ENCODE peak calls at places on chromosomes 1 and 21, in four cellular contexts. One of them, this sample, is unnamed.

GRCh38 chr1:204227351-204227750 is 13.6 kb upstream of the GOLT1A start:
- DNase-seq in neural progenitor cell: no peak
- DNase-seq in spleen: no peak
- DNase-seq in H1: no peak
- DNase-seq in this sample: no peak

GRCh38 chr1:42214447-42214871 is 49.9 kb upstream of the GUCA2A start:
- DNase-seq in spleen: no peak
- DNase-seq in H1: no peak
- DNase-seq in neural progenitor cell: no peak
- DNase-seq in this sample: peak; percentile 68

GRCh38 chr1:228768345-228768717 is 33.1 kb downstream of the RHOU start:
- DNase-seq in neural progenitor cell: no peak
- DNase-seq in spleen: no peak
- DNase-seq in H1: no peak
- DNase-seq in this sample: no peak

GRCh38 chr21:34878940-34879339 is 170.2 kb downstream of the RUNX1 start:
- DNase-seq in spleen: no peak
- DNase-seq in H1: no peak
- DNase-seq in neural progenitor cell: no peak
- DNase-seq in this sample: no peak

GRCh38 chr1:111737216-111738132 is 1.7 kb downstream of the INKA2 start:
- DNase-seq in spleen: no peak
- DNase-seq in H1: no peak
- DNase-seq in neural progenitor cell: peak; percentile 25
- DNase-seq in this sample: no peak

GRCh38 chr21:26961704-26962103 is 5.2 kb downstream of the ADAMTS5 start:
- DNase-seq in H1: no peak
- DNase-seq in spleen: no peak
- DNase-seq in neural progenitor cell: peak; percentile 32
- DNase-seq in this sample: no peak

GRCh38 chr1:154384650-154385557 is 20.2 kb upstream of the IL6R start:
- DNase-seq in H1: no peak
- DNase-seq in neural progenitor cell: no peak
- DNase-seq in spleen: no peak
- DNase-seq in this sample: no peak

GRCh38 chr1:8137406-8138244 is 111.5 kb upstream of the ERRFI1 start:
- DNase-seq in H1: no peak
- DNase-seq in neural progenitor cell: peak; percentile 16
- DNase-seq in spleen: no peak
- DNase-seq in this sample: peak; percentile 98

GRCh38 chr1:205226868-205227583 is 720 bp upstream of the TMCC2 start:
- DNase-seq in spleen: no peak
- DNase-seq in neural progenitor cell: no peak
- DNase-seq in H1: no peak
- DNase-seq in this sample: peak; percentile 41

GRCh38 chr1:27671964-27672749 is at the start of gene IFI6:
- DNase-seq in spleen: peak; percentile 89
- DNase-seq in H1: no peak
- DNase-seq in neural progenitor cell: peak; percentile 76
- DNase-seq in this sample: peak; percentile 96

GRCh38 chr1:178037510-178038253 is 56.2 kb upstream of the RASAL2 start:
- DNase-seq in spleen: peak; percentile 92
- DNase-seq in H1: peak; percentile 54
- DNase-seq in neural progenitor cell: peak; percentile 78
- DNase-seq in this sample: peak; percentile 76

GRCh38 chr1:233331676-233332519 is 4.4 kb downstream of the MAP3K21 start:
- DNase-seq in neural progenitor cell: no peak
- DNase-seq in H1: no peak
- DNase-seq in spleen: no peak
- DNase-seq in this sample: no peak

GRCh38 chr1:221687731-221688487 is 54.0 kb downstream of the DUSP10 start:
- DNase-seq in spleen: no peak
- DNase-seq in H1: no peak
- DNase-seq in neural progenitor cell: no peak
- DNase-seq in this sample: no peak

GRCh38 chr21:27359141-27359540 is 392.3 kb upstream of the ADAMTS5 start:
- DNase-seq in H1: no peak
- DNase-seq in neural progenitor cell: no peak
- DNase-seq in spleen: no peak
- DNase-seq in this sample: peak; percentile 23

GRCh38 chr21:18478513-18478912 is 74.9 kb upstream of the TMPRSS15 start:
- DNase-seq in spleen: no peak
- DNase-seq in H1: no peak
- DNase-seq in neural progenitor cell: no peak
- DNase-seq in this sample: no peak

GRCh38 chr1:39531526-39531925 is 40.1 kb downstream of the BMP8A start:
- DNase-seq in neural progenitor cell: no peak
- DNase-seq in spleen: peak; percentile 55
- DNase-seq in H1: no peak
- DNase-seq in this sample: no peak

GRCh38 chr1:230276401-230276800 is 149.7 kb downstream of the PGBD5 start:
- DNase-seq in neural progenitor cell: no peak
- DNase-seq in spleen: peak; percentile 67
- DNase-seq in H1: no peak
- DNase-seq in this sample: no peak

GRCh38 chr1:71438626-71439025 is 357.8 kb upstream of the ZRANB2 start:
- DNase-seq in H1: no peak
- DNase-seq in spleen: no peak
- DNase-seq in neural progenitor cell: no peak
- DNase-seq in this sample: no peak

GRCh38 chr1:155688318-155689121 is at the start of the genes DAP3 and YY1AP1:
- DNase-seq in H1: peak; percentile 7
- DNase-seq in neural progenitor cell: peak; percentile 93
- DNase-seq in spleen: peak; percentile 98
- DNase-seq in this sample: peak; percentile 94

GRCh38 chr1:239189998-239190512 is 196.3 kb upstream of the CHRM3 start:
- DNase-seq in spleen: no peak
- DNase-seq in H1: no peak
- DNase-seq in neural progenitor cell: no peak
- DNase-seq in this sample: no peak

GRCh38 chr1:31811605-31812004 is 4.2 kb downstream of the SPOCD1 start:
- DNase-seq in neural progenitor cell: peak; percentile 92
- DNase-seq in H1: no peak
- DNase-seq in spleen: peak; percentile 61
- DNase-seq in this sample: peak; percentile 54

GRCh38 chr1:37474697-37475379 is 458 bp downstream of the ZC3H12A start:
- DNase-seq in H1: no peak
- DNase-seq in neural progenitor cell: no peak
- DNase-seq in spleen: peak; percentile 89
- DNase-seq in this sample: peak; percentile 24

GRCh38 chr1:171219751-171220385 is 28.4 kb upstream of the FMO1 start:
- DNase-seq in spleen: no peak
- DNase-seq in H1: peak; percentile 62
- DNase-seq in neural progenitor cell: peak; percentile 94
- DNase-seq in this sample: peak; percentile 97

GRCh38 chr1:12294076-12294475 is 64.2 kb downstream of the VPS13D start:
- DNase-seq in neural progenitor cell: no peak
- DNase-seq in H1: no peak
- DNase-seq in spleen: no peak
- DNase-seq in this sample: peak; percentile 55

GRCh38 chr1:119141020-119141424 is 569 bp upstream of the WARS2 start:
- DNase-seq in spleen: peak; percentile 85
- DNase-seq in H1: no peak
- DNase-seq in neural progenitor cell: peak; percentile 19
- DNase-seq in this sample: no peak
- TF ChIP-seq CTCF in spleen: no peak
- TF ChIP-seq CTCF in H1: peak; percentile 52
- TF ChIP-seq CTCF in neural progenitor cell: peak; percentile 50
- TF ChIP-seq CTCF in this sample: peak; percentile 49

GRCh38 chr1:97745912-97746311 is 174.9 kb downstream of the DPYD start:
- DNase-seq in spleen: no peak
- DNase-seq in H1: no peak
- DNase-seq in neural progenitor cell: no peak
- DNase-seq in this sample: peak; percentile 7

GRCh38 chr1:97739596-97740103 is 181.2 kb downstream of the DPYD start:
- DNase-seq in H1: no peak
- DNase-seq in neural progenitor cell: peak; percentile 47
- DNase-seq in spleen: no peak
- DNase-seq in this sample: peak; percentile 24

GRCh38 chr1:97738270-97738669 is 182.6 kb downstream of the DPYD start:
- DNase-seq in neural progenitor cell: peak; percentile 79
- DNase-seq in spleen: no peak
- DNase-seq in H1: no peak
- DNase-seq in this sample: no peak

GRCh38 chr1:97740891-97741290 is 179.9 kb downstream of the DPYD start:
- DNase-seq in spleen: no peak
- DNase-seq in neural progenitor cell: peak; percentile 37
- DNase-seq in H1: no peak
- DNase-seq in this sample: no peak

DNA sequence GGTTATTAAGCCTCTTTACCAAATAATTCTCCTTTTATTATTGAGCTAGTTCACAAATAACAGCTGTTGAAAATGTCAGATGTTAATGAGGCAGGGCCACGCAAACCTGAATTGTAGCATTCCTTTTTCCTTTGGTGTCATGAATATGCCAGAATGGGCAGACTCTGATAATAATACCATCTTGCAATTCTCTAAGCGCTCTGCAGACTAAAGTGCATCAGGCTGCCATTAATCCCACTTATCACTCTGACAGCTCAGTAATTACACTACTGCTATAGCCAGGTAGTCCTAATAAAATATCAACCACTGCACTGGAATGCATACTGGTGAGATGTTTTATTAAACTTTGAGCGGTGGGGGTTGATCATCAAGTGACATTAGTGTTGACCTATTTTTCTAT is 177.7 kb downstream of the DPYD start:
- DNase-seq in H1: no peak
- DNase-seq in neural progenitor cell: no peak
- DNase-seq in spleen: no peak
- DNase-seq in this sample: no peak
- H3K4me3 ChIP-seq in H1: no peak overlapping the region
- H3K4me3 ChIP-seq in neural progenitor cell: no peak overlapping the region
- H3K4me3 ChIP-seq in spleen: no peak overlapping the region
- H3K4me3 ChIP-seq in this sample: no peak overlapping the region

DNA sequence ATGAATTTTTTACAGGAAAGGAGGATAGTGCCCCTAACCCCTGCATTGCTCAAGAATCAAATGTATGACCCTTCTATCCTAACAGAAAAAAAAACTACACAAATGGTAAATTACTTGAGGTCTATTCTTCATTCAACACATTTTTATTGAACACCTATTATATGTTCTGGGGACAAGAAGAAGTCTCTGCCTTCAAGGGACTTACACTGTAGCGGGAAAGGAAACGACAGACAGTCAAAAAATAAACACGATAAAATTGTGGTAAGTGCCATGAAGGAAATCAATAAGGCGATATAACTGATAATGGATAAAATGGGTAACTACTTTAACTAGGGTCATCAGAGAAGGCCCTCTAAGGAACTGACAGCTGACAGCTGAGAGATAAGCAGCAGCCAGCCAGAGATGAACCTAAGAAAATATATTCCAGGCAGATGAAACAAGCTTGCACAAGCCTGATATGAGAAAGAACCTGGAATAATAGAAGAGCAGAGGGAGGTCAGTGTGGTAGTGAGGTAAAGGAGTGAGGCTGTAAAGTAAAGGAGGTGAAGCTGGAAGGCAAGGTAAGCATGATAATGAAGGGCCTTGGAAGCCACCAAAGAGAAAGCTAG is 66.4 kb downstream of the PHTF1 start:
- DNase-seq in H1: no peak
- DNase-seq in spleen: no peak
- DNase-seq in neural progenitor cell: no peak
- DNase-seq in this sample: no peak
- TF ChIP-seq CTCF in H1: no peak
- TF ChIP-seq CTCF in spleen: no peak
- TF ChIP-seq CTCF in neural progenitor cell: no peak
- TF ChIP-seq CTCF in this sample: no peak

DNA sequence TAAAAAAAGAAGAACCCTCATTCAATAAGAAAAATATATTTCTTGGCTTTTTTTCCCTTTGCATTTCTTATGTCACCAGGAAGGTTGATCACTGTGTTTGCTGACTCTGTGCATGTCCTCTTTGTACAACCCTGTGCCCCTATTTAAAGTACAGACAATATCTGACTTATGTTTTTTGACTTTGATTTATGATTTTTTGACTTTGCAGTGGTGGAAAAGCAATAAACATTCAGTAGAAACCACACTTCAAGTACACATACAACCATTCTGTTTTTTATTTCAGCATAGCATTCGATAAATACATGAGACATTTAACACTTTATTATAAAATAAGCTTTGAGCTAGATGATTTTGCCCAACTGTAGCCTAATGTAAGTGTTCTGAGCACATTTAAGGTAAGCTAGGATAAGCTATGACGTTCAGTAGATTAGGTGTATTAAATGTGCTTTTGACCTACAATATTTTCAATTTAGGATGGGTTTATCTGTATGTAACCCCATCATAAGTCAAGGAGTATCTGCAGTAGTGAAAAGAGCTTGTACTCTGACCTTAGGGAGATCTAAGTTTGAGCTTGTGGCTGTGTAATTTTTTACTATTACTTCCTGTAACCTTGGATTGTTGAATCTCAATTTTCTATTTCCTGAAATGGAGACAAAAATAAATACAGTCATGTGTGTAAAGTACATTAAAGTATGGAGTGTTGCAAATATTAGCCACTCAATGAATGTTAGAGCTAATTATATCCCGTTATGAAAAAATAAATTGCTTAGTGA is 1.2 kb downstream of the RNASEL start:
- DNase-seq in H1: no peak
- DNase-seq in neural progenitor cell: no peak
- DNase-seq in spleen: no peak
- DNase-seq in this sample: no peak
- H3K4me3 ChIP-seq in H1: no peak overlapping the region
- H3K4me3 ChIP-seq in neural progenitor cell: peak overlapping the region; percentile 47
- H3K4me3 ChIP-seq in spleen: peak overlapping the region; percentile 56
- H3K4me3 ChIP-seq in this sample: peak overlapping the region; percentile 76

This sample was measured in astrocyte of the spinal cord.